ENCODE peak calls at places on chromosomes 3 and 15, in seven cellular contexts. Q is activated CD4-positive, alpha-beta memory T cell treated with anti-CD3 and anti-CD28 coated beads for 36 hours; P is AG04450; X is H1; Z is astrocyte of the cerebellum; G is endothelial cell; J is NT2/D1. N is an unnamed sample.

GRCh38 chr15:52020253-52021085 is 1.4 kb downstream of the MAPK6 start:
- DNase-seq in Q (no peak), X (no peak), J (no peak), G (no peak), P (no peak), Z (no peak), N (no peak)

GRCh38 chr15:64067564-64068030 is 21.3 kb upstream of the DAPK2 start:
- DNase-seq in X (peak; percentile 93), Q (peak; percentile 73), P (peak; percentile 8), Z (peak; percentile 35), G (peak; percentile 77), J (peak; percentile 42), N (peak; percentile 48)

GRCh38 chr3:148790841-148791240 is 36.8 kb upstream of the CPB1 start:
- DNase-seq in G (no peak), Z (peak; percentile 92), Q (no peak), J (no peak), X (no peak), P (no peak), N (no peak)

GRCh38 chr3:71924721-71925120 is 139.8 kb upstream of the PROK2 start:
- DNase-seq in Z (no peak), J (no peak), P (no peak), G (no peak), Q (no peak), X (no peak), N (no peak)

GRCh38 chr15:20665653-20666052 is 124.1 kb upstream of the GOLGA6L6 start:
- DNase-seq in J (no peak), P (no peak), Z (no peak), Q (no peak), X (no peak), G (no peak), N (no peak)

GRCh38 chr3:105976211-105976610 is 107.4 kb upstream of the CBLB start:
- DNase-seq in P (no peak), J (no peak), Q (no peak), Z (no peak), G (no peak), X (no peak), N (no peak)

GRCh38 chr3:53084310-53085001 is 38.6 kb upstream of the SFMBT1 start:
- DNase-seq in Z (no peak), Q (no peak), X (no peak), J (no peak), P (no peak), G (no peak), N (no peak)

GRCh38 chr3:10299679-10300078 is 6.9 kb upstream of the GHRL start:
- DNase-seq in P (no peak), G (no peak), Q (no peak), J (no peak), Z (no peak), X (no peak), N (no peak)

GRCh38 chr3:13472286-13472685 is 7.8 kb upstream of the HDAC11 start:
- DNase-seq in Z (no peak), G (no peak), P (no peak), X (no peak), Q (no peak), J (no peak), N (no peak)

GRCh38 chr3:41972802-41973201 is 10.9 kb upstream of the ULK4 start:
- DNase-seq in Z (no peak), Q (no peak), G (no peak), P (no peak), X (no peak), J (no peak), N (no peak)

GRCh38 chr3:55646121-55646520 is 159.0 kb upstream of the WNT5A start:
- DNase-seq in G (no peak), Z (no peak), J (no peak), X (no peak), Q (no peak), P (no peak), N (no peak)

GRCh38 chr3:48125026-48125704 is 63.1 kb downstream of the CDC25A start:
- DNase-seq in J (peak; percentile 27), P (peak; percentile 63), Z (peak; percentile 95), X (no peak), G (no peak), Q (no peak), N (no peak)

GRCh38 chr3:9691636-9692035 is 12.0 kb upstream of the CPNE9 start:
- DNase-seq in J (no peak), X (no peak), Q (no peak), Z (no peak), G (no peak), P (no peak), N (no peak)

N was measured in iPS DF 6.9.